ENCODE peak calls at places on chromosomes 4 and X, in ten cellular contexts. A is Daoy, C is cardiac fibroblast, Q is suprapubic skin, X is uterus, R is osteocyte, E is Calu3, F is GM04504, P is AG08395, O is cardiac muscle cell. K is an unnamed sample.

GRCh38 chr4:130336585-130337217 is 1240.7 kb downstream of the C4orf33 start:
- DNase-seq in A (no peak), C (peak; percentile 46), Q (no peak), X (no peak), R (no peak), E (peak; percentile 7), F (no peak), P (peak; percentile 4), O (peak; percentile 64), K (no peak)

GRCh38 chr4:183962413-183962812 is 57.3 kb downstream of the STOX2 start:
- DNase-seq in A (no peak), C (no peak), Q (no peak), X (no peak), R (no peak), E (no peak), F (no peak), P (no peak), O (no peak), K (no peak)

GRCh38 chr4:152100378-152101201 is 339.8 kb upstream of the GATB start:
- DNase-seq in A (peak; percentile 17), C (no peak), Q (no peak), X (no peak), R (peak; percentile 51), E (no peak), F (no peak), P (no peak), O (no peak), K (no peak)

GRCh38 chrX:49270249-49270921 is 792 bp downstream of the PPP1R3F start:
- DNase-seq in A (no peak), C (no peak), Q (no peak), X (no peak), R (no peak), E (no peak), F (no peak), P (no peak), O (peak; percentile 2), K (no peak)

GRCh38 chr4:52870225-52870624 is 8.1 kb downstream of the RASL11B start:
- DNase-seq in A (no peak), C (no peak), Q (no peak), X (no peak), R (no peak), E (no peak), F (no peak), P (no peak), O (no peak), K (no peak)

GRCh38 chrX:3609800-3610199 is 103.6 kb downstream of the PRKX start:
- DNase-seq in A (peak; percentile 3), C (peak; percentile 76), Q (no peak), X (no peak), R (no peak), E (no peak), F (peak; percentile 57), P (peak; percentile 56), O (peak; percentile 48), K (peak; percentile 43)

GRCh38 chr4:8544741-8545438 is 35.3 kb upstream of the GPR78 start:
- DNase-seq in A (peak; percentile 88), C (peak; percentile 66), Q (peak; percentile 71), X (no peak), R (no peak), E (no peak), F (no peak), P (peak; percentile 71), O (peak; percentile 73), K (no peak)

GRCh38 chr4:6746721-6747689 is 31.0 kb downstream of the BLOC1S4 start:
- DNase-seq in A (peak; percentile 69), C (no peak), Q (no peak), X (no peak), R (no peak), E (peak; percentile 55), F (no peak), P (no peak), O (peak; percentile 33), K (no peak)

GRCh38 chr4:147057631-147057980 is 111.9 kb upstream of the TTC29 start:
- DNase-seq in A (peak; percentile 14), C (peak; percentile 67), Q (no peak), X (no peak), R (no peak), E (no peak), F (no peak), P (no peak), O (peak; percentile 62), K (peak; percentile 5)

GRCh38 chr4:5036239-5036638 is 15.0 kb upstream of the STK32B start:
- DNase-seq in A (no peak), C (peak; percentile 31), Q (no peak), X (no peak), R (no peak), E (no peak), F (no peak), P (peak; percentile 43), O (peak; percentile 74), K (no peak)

GRCh38 chrX:53421125-53421524 is 1.3 kb downstream of the SMC1A start:
- DNase-seq in A (no peak), C (no peak), Q (no peak), X (no peak), R (no peak), E (no peak), F (no peak), P (no peak), O (no peak), K (no peak)

GRCh38 chr4:188550296-188550695 is 411.1 kb downstream of the TRIML1 start:
- DNase-seq in A (peak; percentile 41), C (peak; percentile 25), Q (no peak), X (no peak), R (no peak), E (no peak), F (no peak), P (peak; percentile 4), O (peak; percentile 10), K (no peak)

GRCh38 chr4:153233761-153234371 is 29.6 kb downstream of the TRIM2 start:
- DNase-seq in A (peak; percentile 69), C (peak; percentile 96), Q (no peak), X (peak; percentile 26), R (no peak), E (peak; percentile 20), F (peak; percentile 89), P (peak; percentile 89), O (peak; percentile 91), K (peak; percentile 75)

GRCh38 chr4:132071815-132072214 is 1077.3 kb upstream of the PCDH10 start:
- DNase-seq in A (no peak), C (peak; percentile 50), Q (no peak), X (no peak), R (no peak), E (no peak), F (no peak), P (no peak), O (peak; percentile 15), K (peak; percentile 71)

GRCh38 chr4:39719804-39720580 is 22.1 kb downstream of the UBE2K start:
- DNase-seq in A (no peak), C (peak; percentile 33), Q (no peak), X (no peak), R (no peak), E (no peak), F (no peak), P (no peak), O (no peak), K (no peak)

GRCh38 chr4:77158487-77158861 is 1.5 kb downstream of the CCNG2 start:
- DNase-seq in A (no peak), C (peak; percentile 43), Q (no peak), X (peak; percentile 35), R (no peak), E (no peak), F (no peak), P (no peak), O (no peak), K (no peak)

GRCh38 chrX:45623266-45623665 is 422.6 kb upstream of the DIPK2B start:
- DNase-seq in A (peak; percentile 49), C (peak; percentile 84), Q (no peak), X (no peak), R (no peak), E (no peak), F (peak; percentile 92), P (peak; percentile 84), O (peak; percentile 79), K (peak; percentile 91)

GRCh38 chrX:131841496-131842410 is 181.3 kb upstream of the STK26 start:
- DNase-seq in A (peak; percentile 56), C (peak; percentile 62), Q (no peak), X (no peak), R (no peak), E (peak; percentile 51), F (no peak), P (peak; percentile 64), O (peak; percentile 63), K (peak; percentile 37)

GRCh38 chr4:177302371-177303100 is 7.1 kb upstream of the NEIL3 start:
- DNase-seq in A (no peak), C (peak; percentile 55), Q (no peak), X (no peak), R (no peak), E (no peak), F (no peak), P (no peak), O (no peak), K (no peak)

GRCh38 chr4:95045429-95045828 is 287.7 kb downstream of the BMPR1B start:
- DNase-seq in A (no peak), C (no peak), Q (no peak), X (no peak), R (no peak), E (no peak), F (no peak), P (no peak), O (peak; percentile 47), K (no peak)

GRCh38 chrX:53091354-53091753 is 2.6 kb upstream of the KANTR start:
- DNase-seq in A (no peak), C (no peak), Q (no peak), X (no peak), R (no peak), E (no peak), F (no peak), P (no peak), O (no peak), K (no peak)

GRCh38 chr4:150849016-150849415 is 166.1 kb downstream of the LRBA start:
- DNase-seq in A (no peak), C (peak; percentile 21), Q (no peak), X (no peak), R (no peak), E (peak; percentile 1), F (no peak), P (no peak), O (no peak), K (no peak)

GRCh38 chr4:70754990-70755688 is 33.4 kb downstream of the RUFY3 start:
- DNase-seq in A (no peak), C (no peak), Q (no peak), X (no peak), R (no peak), E (no peak), F (no peak), P (no peak), O (no peak), K (no peak)

GRCh38 chrX:48003367-48003757 is 427 bp downstream of the ZNF182 start:
- DNase-seq in A (no peak), C (no peak), Q (no peak), X (no peak), R (no peak), E (no peak), F (no peak), P (no peak), O (no peak), K (no peak)

GRCh38 chr4:21067351-21067750 is 367.1 kb downstream of the PACRGL start:
- DNase-seq in A (no peak), C (no peak), Q (no peak), X (no peak), R (no peak), E (no peak), F (no peak), P (no peak), O (no peak), K (no peak)

GRCh38 chr4:21768349-21769310 is 179.9 kb downstream of the KCNIP4 start:
- DNase-seq in A (peak; percentile 10), C (peak; percentile 77), Q (no peak), X (no peak), R (no peak), E (peak; percentile 38), F (no peak), P (peak; percentile 13), O (peak; percentile 73), K (peak; percentile 41)

GRCh38 chr4:188665466-188665865 is 526.2 kb downstream of the TRIML1 start:
- DNase-seq in A (no peak), C (no peak), Q (no peak), X (no peak), R (no peak), E (no peak), F (no peak), P (no peak), O (no peak), K (no peak)

GRCh38 chr4:20890752-20891151 is 190.5 kb downstream of the PACRGL start:
- DNase-seq in A (no peak), C (peak; percentile 18), Q (no peak), X (no peak), R (no peak), E (no peak), F (no peak), P (no peak), O (no peak), K (peak; percentile 18)